ENCODE peak calls at places on chromosomes 16 and 17, in five cellular contexts. B is suprapubic skin, T is heart left ventricle, R is gastrocnemius medialis, C is GM12892. J is an unnamed sample.
A peak's percentile ranks its signal among the peaks of the same experiment; 100 is the strongest.

GRCh38 chr16:3115011-3115410 is 2.6 kb downstream of the ZNF205 start:
- DNase-seq in R (no peak), B (no peak), T (no peak), C (peak; percentile 12), J (no peak)

GRCh38 chr17:35749560-35750412 is 3.3 kb downstream of the GAS2L2 start:
- DNase-seq in R (no peak), B (no peak), C (no peak), T (no peak), J (no peak)

GRCh38 chr17:41739661-41740352 is 5.4 kb upstream of the HAP1 start:
- DNase-seq in R (no peak), T (no peak), B (no peak), C (no peak), J (no peak)

GRCh38 chr17:32854834-32855389 is 22.0 kb downstream of the MYO1D start:
- DNase-seq in T (no peak), C (no peak), R (no peak), B (no peak), J (no peak)

GRCh38 chr16:55056585-55057520 is 126.2 kb downstream of the IRX5 start:
- DNase-seq in R (no peak), T (no peak), B (no peak), C (no peak), J (peak; percentile 81)

GRCh38 chr17:36937001-36937960 is at the start of gene LHX1:
- DNase-seq in R (no peak), T (no peak), B (no peak), C (no peak), J (peak; percentile 83)

GRCh38 chr16:85838381-85838780 is 38.9 kb downstream of the COX4I1 start:
- DNase-seq in R (no peak), B (no peak), T (no peak), C (no peak), J (no peak)

GRCh38 chr16:57892041-57892440 is 78.9 kb downstream of the CNGB1 start:
- DNase-seq in T (no peak), C (no peak), R (no peak), B (no peak), J (no peak)

GRCh38 chr17:47320879-47321502 is 2.8 kb upstream of the EFCAB13 start:
- DNase-seq in R (no peak), C (no peak), B (no peak), T (no peak), J (no peak)

GRCh38 chr17:3927628-3928010 is 11.4 kb upstream of the P2RX1 start:
- DNase-seq in T (no peak), R (no peak), C (no peak), B (no peak), J (no peak)

GRCh38 chr17:15197229-15197628 is 67.9 kb downstream of the PMP22 start:
- DNase-seq in C (no peak), B (no peak), T (no peak), R (no peak), J (no peak)

GRCh38 chr16:73071131-73071940 is 23.4 kb upstream of the ZFHX3 start:
- DNase-seq in B (no peak), R (peak; percentile 41), T (peak; percentile 70), C (no peak), J (no peak)

GRCh38 chr16:84605339-84605848 is 12.5 kb downstream of the COTL1 start:
- DNase-seq in C (no peak), B (no peak), T (no peak), R (no peak), J (no peak)

GRCh38 chr16:25126820-25127232 is 15.3 kb downstream of the LCMT1 start:
- DNase-seq in C (no peak), B (no peak), R (no peak), T (no peak), J (no peak)

GRCh38 chr16:85690469-85691064 is 1.8 kb upstream of the GINS2 start:
- DNase-seq in C (no peak), T (no peak), B (no peak), R (no peak), J (no peak)

GRCh38 chr17:42274273-42274542 is 2.0 kb downstream of the STAT5B start:
- DNase-seq in C (no peak), T (no peak), B (no peak), R (no peak), J (no peak)

GRCh38 chr17:3958200-3958599 is 6.0 kb downstream of the ATP2A3 start:
- DNase-seq in R (no peak), C (no peak), B (no peak), T (no peak), J (no peak)

GRCh38 chr17:80478487-80479245 is 2.3 kb upstream of the NPTX1 start:
- DNase-seq in T (no peak), B (no peak), R (no peak), C (no peak), J (no peak)

GRCh38 chr16:23368469-23368868 is 66.4 kb downstream of the SCNN1B start:
- DNase-seq in R (no peak), T (no peak), B (no peak), C (no peak), J (no peak)

GRCh38 chr16:86570542-86571196 is 4.0 kb downstream of the FOXC2 start:
- DNase-seq in C (no peak), R (no peak), B (no peak), T (no peak), J (no peak)

GRCh38 chr17:64472564-64472963 is 23.6 kb downstream of the MILR1 start:
- DNase-seq in C (no peak), B (no peak), T (no peak), R (no peak), J (no peak)

GRCh38 chr16:54447606-54448440 is 161.2 kb upstream of the IRX3 start:
- DNase-seq in R (no peak), C (no peak), B (no peak), T (no peak), J (no peak)

GRCh38 chr17:55655777-55656176 is 66.9 kb downstream of the TMEM100 start:
- DNase-seq in R (no peak), T (no peak), B (no peak), C (no peak), J (no peak)

GRCh38 chr16:30829130-30830071 is 42.4 kb upstream of the ZNF629 start:
- DNase-seq in B (no peak), T (no peak), C (no peak), R (no peak), J (no peak)

GRCh38 chr17:19013806-19014627 is 9.5 kb upstream of the FAM83G start:
- DNase-seq in C (no peak), B (no peak), T (peak; percentile 35), R (no peak), J (no peak)

GRCh38 chr17:50394711-50395110 is 2.6 kb downstream of the LRRC59 start:
- DNase-seq in T (no peak), B (no peak), C (no peak), R (no peak), J (no peak)

GRCh38 chr17:50388728-50389127 is 8.6 kb downstream of the LRRC59 start:
- DNase-seq in C (no peak), R (no peak), T (no peak), B (no peak), J (no peak)

GRCh38 chr17:50393700-50394099 is 3.6 kb downstream of the LRRC59 start:
- DNase-seq in C (no peak), T (no peak), B (no peak), R (no peak), J (no peak)

GRCh38 chr17:50396261-50397110 is 837 bp downstream of the LRRC59 start:
- DNase-seq in R (no peak), T (no peak), B (no peak), C (no peak), J (peak; percentile 88)

DNA sequence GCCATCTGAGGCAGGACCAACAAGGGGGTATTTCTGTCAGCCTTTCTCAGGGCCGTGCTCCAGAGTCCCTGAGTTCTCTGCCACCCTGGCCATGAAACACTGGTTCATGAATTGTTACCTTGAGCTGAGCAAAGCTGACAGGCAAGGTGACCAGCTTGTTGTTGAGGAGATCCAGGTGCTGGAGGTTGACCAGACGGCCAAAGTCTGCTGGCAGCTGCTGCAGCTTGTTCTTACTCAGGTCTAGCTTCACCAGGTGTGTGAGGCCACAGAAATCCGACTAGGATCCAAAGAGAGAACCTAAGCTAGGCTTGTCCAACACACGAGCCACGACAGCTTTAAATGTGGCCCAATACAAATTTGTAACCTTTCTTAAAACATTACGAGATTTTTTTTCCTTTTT is 4.7 kb downstream of the LRRC59 start:
- DNase-seq in C (no peak), R (no peak), T (no peak), B (no peak), J (no peak)
- TF ChIP-seq POLR2A in C (no peak), R (no peak), T (no peak), B (no peak), J (no peak)

GRCh38 chr17:58308173-58308984 is 20.2 kb downstream of the TSPOAP1 start:
- DNase-seq in T (no peak), R (no peak), C (no peak), B (no peak), J (peak; percentile 7)
- TF ChIP-seq POLR2A in T (no peak), R (no peak), C (no peak), B (no peak), J (no peak)

GRCh38 chr16:67561501-67561823 is 864 bp upstream of the CTCF start:
- DNase-seq in T (no peak), R (no peak), C (no peak), B (no peak), J (no peak)

GRCh38 chr16:67562526-67562917 is at the start of gene CTCF:
- DNase-seq in B (no peak), T (peak; percentile 93), C (no peak), R (peak; percentile 79), J (peak; percentile 96)

GRCh38 chr16:67562918-67563707 is 787 bp downstream of the CTCF start:
- DNase-seq in R (peak; percentile 14), C (no peak), B (no peak), T (peak; percentile 87), J (no peak)

GRCh38 chr16:67560827-67561342 is 1.4 kb upstream of the CTCF start:
- DNase-seq in R (no peak), T (no peak), C (no peak), B (no peak), J (no peak)

DNA sequence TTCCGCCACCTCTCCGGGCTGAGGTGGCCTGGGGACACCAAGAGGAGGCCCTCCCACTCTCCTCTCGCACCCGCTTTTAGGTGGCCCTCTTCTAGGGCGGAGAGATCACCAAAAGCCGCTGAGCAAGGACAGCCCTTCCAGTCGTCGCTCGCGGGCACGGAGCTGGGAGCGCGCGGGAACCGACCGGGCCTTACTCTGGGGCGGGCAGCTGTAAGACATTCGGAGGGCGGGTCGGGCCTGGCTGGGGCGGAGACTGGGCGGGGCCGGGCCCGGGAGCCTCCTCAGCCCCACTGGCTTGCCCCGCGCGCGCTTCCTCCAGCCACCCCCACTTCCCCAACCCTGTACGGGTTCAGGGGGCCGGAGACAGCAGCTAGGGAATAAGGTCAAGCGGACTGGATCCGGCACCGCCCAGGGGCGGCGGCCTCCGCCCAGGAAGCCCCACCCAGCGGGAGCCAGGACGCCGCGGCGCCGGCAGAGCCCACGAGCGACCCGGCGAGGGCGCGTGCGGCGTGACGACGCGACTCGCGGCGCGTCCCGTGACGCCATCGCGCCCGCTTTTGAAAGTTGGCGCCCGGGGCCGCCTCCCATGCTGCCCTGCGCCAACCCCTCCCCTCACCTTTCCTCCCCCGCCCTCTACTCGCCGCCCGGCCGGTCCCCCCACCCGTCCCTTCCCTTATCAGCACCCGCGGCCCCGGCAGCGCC is 351 bp upstream of the CTCF start:
- DNase-seq in R (peak; percentile 96), B (peak; percentile 98), C (peak; percentile 83), T (peak; percentile 99), J (peak; percentile 99)
- TF ChIP-seq POLR2A in R (peak; percentile 73), B (no peak), C (peak; percentile 90), T (no peak), J (no peak)

DNA sequence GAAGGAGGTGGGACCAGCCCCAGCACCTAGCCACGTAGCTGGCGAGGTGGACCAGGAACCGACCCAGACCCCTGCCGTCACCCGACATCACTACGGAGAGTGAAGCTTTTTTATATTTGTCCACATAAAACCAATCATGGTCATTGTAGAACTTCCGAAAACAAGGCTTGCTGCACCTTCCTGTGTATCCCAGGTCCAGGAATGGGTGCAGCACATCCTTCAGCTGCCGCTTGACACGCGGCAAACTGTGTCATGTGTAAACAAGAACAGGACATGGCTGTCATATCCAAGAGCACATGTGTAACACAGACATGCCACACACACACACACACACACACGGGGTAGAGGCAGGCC is 1.4 kb downstream of the HBQ1 start:
- DNase-seq in B (no peak), C (no peak), R (no peak), T (no peak), J (no peak)
- TF ChIP-seq POLR2A in B (no peak), C (no peak), R (no peak), T (no peak), J (no peak)